ENCODE peak calls at places on chromosomes 12 and 14, in four cellular contexts. Z is K562, L is GM12878, G is HepG2. S is an unnamed sample.

GRCh38 chr12:67795235-67795634 is 146.7 kb downstream of the DYRK2 start:
- DNase-seq in Z (no peak), L (no peak), G (no peak), S (no peak)

GRCh38 chr14:31243860-31244259 is 36.3 kb upstream of the HECTD1 start:
- DNase-seq in Z (peak; percentile 70), L (no peak), G (no peak), S (no peak)

GRCh38 chr14:99576761-99577705 is 27.0 kb downstream of the CCDC85C start:
- DNase-seq in Z (no peak), L (no peak), G (no peak), S (no peak)

GRCh38 chr12:5140190-5140589 is 96.5 kb downstream of the KCNA5 start:
- DNase-seq in Z (no peak), L (no peak), G (no peak), S (no peak)

GRCh38 chr12:38898001-38898684 is 7.2 kb downstream of the CPNE8 start:
- DNase-seq in Z (no peak), L (no peak), G (no peak), S (no peak)

GRCh38 chr12:130138478-130138877 is 23.8 kb upstream of the FZD10 start:
- DNase-seq in Z (no peak), L (no peak), G (no peak), S (no peak)

GRCh38 chr14:58488550-58488949 is 61.0 kb downstream of the KIAA0586 start:
- DNase-seq in Z (no peak), L (no peak), G (no peak), S (no peak)

GRCh38 chr14:95516554-95517209 is at the start of gene SYNE3:
- DNase-seq in Z (no peak), L (no peak), G (no peak), S (peak; percentile 57)

GRCh38 chr12:132172619-132173018 is 28.4 kb downstream of the NOC4L start:
- DNase-seq in Z (no peak), L (no peak), G (no peak), S (no peak)

GRCh38 chr14:75495882-75496281 is 26.4 kb upstream of the BATF start:
- DNase-seq in Z (peak; percentile 12), L (no peak), G (no peak), S (no peak)

GRCh38 chr12:120180975-120181374 is 13.5 kb downstream of the GCN1 start:
- DNase-seq in Z (no peak), L (no peak), G (no peak), S (no peak)

GRCh38 chr14:64737391-64738305 is 33.4 kb downstream of the PLEKHG3 start:
- DNase-seq in Z (no peak), L (no peak), G (no peak), S (no peak)

GRCh38 chr12:5154091-5154490 is 110.4 kb downstream of the KCNA5 start:
- DNase-seq in Z (no peak), L (no peak), G (no peak), S (no peak)

GRCh38 chr14:31943861-31944255 is 133.2 kb upstream of the ARHGAP5 start:
- DNase-seq in Z (no peak), L (no peak), G (no peak), S (no peak)

GRCh38 chr14:102957222-102957621 is 34.8 kb downstream of the AMN start:
- DNase-seq in Z (no peak), L (no peak), G (no peak), S (no peak)

GRCh38 chr14:103748539-103748867 is 32.9 kb downstream of the ZFYVE21 start:
- DNase-seq in Z (no peak), L (no peak), G (no peak), S (no peak)

GRCh38 chr12:67161322-67161918 is 107.7 kb upstream of the CAND1 start:
- DNase-seq in Z (peak; percentile 44), L (no peak), G (peak; percentile 18), S (peak; percentile 46)

GRCh38 chr12:33724867-33725266 is 285.2 kb upstream of the SYT10 start:
- DNase-seq in Z (no peak), L (no peak), G (no peak), S (no peak)

GRCh38 chr14:71602524-71602923 is 329.7 kb upstream of the RGS6 start:
- DNase-seq in Z (no peak), L (no peak), G (no peak), S (no peak)

GRCh38 chr12:116043673-116044072 is 233.8 kb downstream of the MED13L start:
- DNase-seq in Z (no peak), L (no peak), G (no peak), S (no peak)

GRCh38 chr14:68675233-68675577 is 117.7 kb downstream of the ZFP36L1 start:
- DNase-seq in Z (no peak), L (no peak), G (peak; percentile 6), S (no peak)

GRCh38 chr12:71780207-71780822 is 25.7 kb downstream of the RAB21 start:
- DNase-seq in Z (peak; percentile 62), L (no peak), G (peak; percentile 20), S (peak; percentile 34)

GRCh38 chr14:28321475-28322244 is 444.9 kb upstream of the FOXG1 start:
- DNase-seq in Z (no peak), L (no peak), G (no peak), S (no peak)

GRCh38 chr14:75752907-75753594 is 92.0 kb downstream of the TTLL5 start:
- DNase-seq in Z (no peak), L (no peak), G (no peak), S (no peak)

GRCh38 chr12:115043079-115043478 is 359.1 kb upstream of the TBX3 start:
- DNase-seq in Z (no peak), L (no peak), G (no peak), S (no peak)

GRCh38 chr12:29901585-29901984 is 117.8 kb upstream of the TMTC1 start:
- DNase-seq in Z (no peak), L (no peak), G (peak; percentile 2), S (no peak)

GRCh38 chr12:111369496-111370220 is 763 bp upstream of the PHETA1 start:
- DNase-seq in Z (peak; percentile 28), L (no peak), G (no peak), S (no peak)

GRCh38 chr12:111366583-111366982 is 2.3 kb downstream of the PHETA1 start:
- DNase-seq in Z (no peak), L (no peak), G (no peak), S (no peak)

GRCh38 chr12:111367661-111368221 is 1.2 kb downstream of the PHETA1 start:
- DNase-seq in Z (peak; percentile 30), L (no peak), G (peak; percentile 91), S (no peak)

GRCh38 chr12:111368684-111369495 is at the start of gene PHETA1:
- DNase-seq in Z (peak; percentile 95), L (peak; percentile 30), G (peak; percentile 82), S (peak; percentile 92)

DNA sequence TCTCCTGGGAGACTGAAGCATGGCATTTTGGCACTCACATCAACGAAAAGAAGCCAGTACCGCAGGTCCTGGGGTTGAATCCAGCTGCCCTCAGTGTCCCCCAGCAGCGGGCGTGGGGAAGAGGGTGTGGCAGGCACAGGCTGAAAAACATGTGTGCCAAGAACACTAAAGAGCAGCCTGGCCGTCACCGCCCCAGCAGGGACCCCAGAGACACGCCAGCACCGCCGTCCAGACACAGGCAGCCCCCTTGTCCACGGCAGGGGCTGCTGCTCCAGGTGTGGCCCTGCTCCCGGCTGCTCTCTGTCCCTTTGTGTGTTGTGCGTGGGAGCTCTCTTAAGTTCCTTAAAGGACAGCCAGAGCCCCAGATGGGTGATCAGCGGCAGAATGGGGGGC is 608 bp downstream of the PHETA1 start:
- DNase-seq in Z (no peak), L (no peak), G (no peak), S (no peak)
- TF ChIP-seq FOXK2 in Z (no peak), L (no peak), G (no peak), S (no peak)

GRCh38 chr12:1933342-1933992 is 15.0 kb upstream of the CACNA2D4 start:
- DNase-seq in Z (no peak), L (no peak), G (no peak), S (no peak)
- TF ChIP-seq FOXM1 in Z (no peak), L (no peak), G (no peak), S (no peak)

GRCh38 chr12:110689002-110689600 is at the start of gene HVCN1:
- DNase-seq in Z (peak; percentile 28), L (no peak), G (no peak), S (no peak)
- TF ChIP-seq FOXK2 in Z (no peak), L (no peak), G (no peak), S (no peak)

DNA sequence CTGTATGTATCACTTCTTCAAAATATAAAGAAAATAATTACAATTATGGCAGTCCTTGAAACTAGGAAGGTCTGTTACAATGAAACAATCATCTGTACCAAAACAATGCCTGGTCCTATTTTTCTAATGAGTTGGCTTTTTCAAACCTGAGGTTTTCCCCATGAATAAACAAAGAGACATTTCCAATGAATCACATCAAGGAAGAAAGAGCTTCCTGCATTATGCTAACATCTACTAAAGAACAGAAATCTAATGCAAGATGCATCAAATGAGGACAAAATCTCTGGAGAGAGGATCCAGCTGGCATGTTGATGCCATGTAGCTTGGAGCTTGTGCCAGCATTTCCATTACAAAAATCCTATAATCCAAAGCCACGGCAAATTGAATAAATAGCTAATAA is 29.3 kb downstream of the NIN start:
- DNase-seq in Z (no peak), L (no peak), G (no peak), S (no peak)
- TF ChIP-seq FOXM1 in Z (no peak), L (no peak), G (no peak), S (no peak)

DNA sequence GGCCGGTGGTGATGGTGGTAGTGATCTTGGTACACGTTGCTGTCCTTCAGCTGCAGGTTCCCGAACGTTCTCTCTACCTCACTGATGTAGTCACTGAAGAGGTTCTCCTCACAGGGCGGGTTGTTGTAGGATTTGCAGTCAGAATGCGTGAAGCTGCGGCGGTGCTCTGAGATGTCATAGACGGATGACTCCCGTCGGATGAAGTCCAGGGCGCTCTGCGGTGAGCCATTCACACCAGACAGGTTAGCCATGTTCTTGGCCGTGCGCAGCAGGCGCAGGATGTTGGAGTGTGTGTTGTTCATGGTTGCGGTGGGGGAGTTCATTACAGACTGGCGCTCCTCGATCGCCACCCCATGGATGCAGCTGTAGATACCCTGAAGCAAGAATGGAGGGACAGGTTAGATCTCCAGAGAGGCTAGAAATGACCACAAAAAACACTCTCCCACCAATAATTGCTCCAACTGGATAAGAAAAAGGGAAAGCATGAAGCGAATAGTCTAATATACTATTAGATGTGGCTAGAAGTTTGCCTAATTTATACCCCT is 367.8 kb downstream of the EMP1 start:
- DNase-seq in Z (peak; percentile 7), L (no peak), G (no peak), S (no peak)
- TF ChIP-seq FOXK2 in Z (no peak), L (no peak), G (no peak), S (no peak)

GRCh38 chr14:77741438-77741837 is 19.5 kb downstream of the SNW1 start:
- DNase-seq in Z (no peak), L (no peak), G (no peak), S (no peak)

DNA sequence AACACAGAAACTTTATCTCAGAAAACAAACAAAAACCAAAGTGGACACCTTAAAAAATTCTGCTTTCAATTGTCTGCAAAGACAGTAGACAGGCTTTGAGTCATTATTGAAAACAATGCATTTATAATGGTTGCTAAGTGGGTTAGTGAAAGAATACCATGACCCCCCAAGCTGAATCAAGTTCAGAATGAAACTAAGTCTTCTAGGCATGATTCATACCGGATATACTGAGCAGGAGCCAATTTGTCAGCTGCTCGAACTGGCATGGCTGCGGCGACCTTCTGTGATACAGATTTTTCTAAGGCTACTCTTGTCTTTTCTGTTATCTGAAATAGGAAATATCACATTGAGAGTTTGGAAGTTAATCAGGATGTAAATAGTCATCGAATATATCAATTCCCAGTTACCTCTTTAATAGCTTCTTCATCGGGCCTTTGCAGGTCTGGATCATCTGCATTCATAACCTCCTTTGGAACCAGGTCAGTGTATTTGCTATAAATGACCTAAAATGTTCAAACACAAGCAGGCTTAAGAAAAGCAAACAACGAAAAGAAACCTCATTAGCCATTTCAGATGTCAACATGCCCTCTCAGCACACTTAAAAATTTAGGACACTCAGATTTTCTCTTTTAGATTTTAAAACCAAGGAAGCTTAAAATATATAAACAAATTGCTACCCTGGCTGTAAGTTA is 22.3 kb downstream of the SNW1 start:
- DNase-seq in Z (no peak), L (no peak), G (no peak), S (no peak)
- TF ChIP-seq FOXM1 in Z (no peak), L (no peak), G (no peak), S (no peak)

GRCh38 chr12:31342314-31342713 is 16.4 kb upstream of the SINHCAF start:
- DNase-seq in Z (no peak), L (no peak), G (no peak), S (no peak)
- TF ChIP-seq FOXK2 in Z (no peak), L (no peak), G (no peak), S (no peak)

S was measured in HEK293T.